ENCODE peak calls at places on chromosomes 1 and 21, in seven cellular contexts. O, V, L, C, K, G and Q are unnamed samples.
A peak's percentile ranks its signal among the peaks of the same experiment; 100 is the strongest.

GRCh38 chr1:63124666-63125191 is 197.6 kb upstream of the FOXD3 start:
- DNase-seq in O (no peak), V (no peak), L (no peak), C (no peak), K (no peak), G (no peak), Q (peak; percentile 46)

GRCh38 chr1:55860816-55861519 is 645.8 kb upstream of the USP24 start:
- DNase-seq in O (no peak), V (no peak), L (no peak), C (no peak), K (no peak), G (no peak), Q (no peak)

GRCh38 chr1:92749024-92749634 is 35.8 kb downstream of the EVI5 start:
- DNase-seq in O (peak; percentile 5), V (peak; percentile 37), L (no peak), C (no peak), K (no peak), G (no peak), Q (peak; percentile 62)

GRCh38 chr1:228151526-228151925 is 1.8 kb downstream of the GJC2 start:
- DNase-seq in O (no peak), V (no peak), L (no peak), C (no peak), K (peak; percentile 40), G (no peak), Q (no peak)

GRCh38 chr1:10415211-10415930 is 14.9 kb upstream of the CENPS start:
- DNase-seq in O (no peak), V (no peak), L (no peak), C (no peak), K (no peak), G (no peak), Q (peak; percentile 24)

GRCh38 chr1:165843304-165843703 is 15.9 kb downstream of the UCK2 start:
- DNase-seq in O (no peak), V (no peak), L (no peak), C (no peak), K (no peak), G (no peak), Q (no peak)

GRCh38 chr1:94044290-94044790 is 76.6 kb downstream of the ABCA4 start:
- DNase-seq in O (no peak), V (no peak), L (no peak), C (no peak), K (no peak), G (no peak), Q (peak; percentile 66)

GRCh38 chr1:203765029-203765837 is at the start of gene LAX1:
- DNase-seq in O (peak; percentile 74), V (peak; percentile 81), L (peak; percentile 48), C (peak; percentile 59), K (no peak), G (peak; percentile 61), Q (no peak)

GRCh38 chr1:113536182-113536780 is 146.0 kb downstream of the MAGI3 start:
- DNase-seq in O (no peak), V (no peak), L (no peak), C (no peak), K (no peak), G (no peak), Q (no peak)

GRCh38 chr21:46509760-46510159 is 51.1 kb downstream of the DIP2A start:
- DNase-seq in O (no peak), V (no peak), L (no peak), C (no peak), K (no peak), G (no peak), Q (peak; percentile 87)

GRCh38 chr1:31444725-31445448 is 31.9 kb downstream of the SERINC2 start:
- DNase-seq in O (no peak), V (no peak), L (no peak), C (no peak), K (no peak), G (no peak), Q (peak; percentile 97)

GRCh38 chr1:2053217-2053616 is 3.0 kb downstream of the PRKCZ start:
- DNase-seq in O (no peak), V (no peak), L (no peak), C (no peak), K (no peak), G (no peak), Q (no peak)

GRCh38 chr1:85135456-85135798 is 65.4 kb downstream of the SYDE2 start:
- DNase-seq in O (no peak), V (no peak), L (no peak), C (no peak), K (no peak), G (no peak), Q (no peak)

GRCh38 chr1:63794927-63795326 is 21.1 kb downstream of the ROR1 start:
- DNase-seq in O (no peak), V (no peak), L (no peak), C (no peak), K (no peak), G (no peak), Q (no peak)

GRCh38 chr1:92960395-92961130 is 699 bp downstream of the DIPK1A start:
- DNase-seq in O (peak; percentile 42), V (peak; percentile 64), L (peak; percentile 36), C (peak; percentile 40), K (peak; percentile 72), G (peak; percentile 31), Q (peak; percentile 81)